ENCODE peak calls at places on chromosomes 5 and 9, in nine cellular contexts. G, H, S, B, Z, Y, U, Q and M are unnamed samples.

GRCh38 chr9:76701441-76702031 is 62.7 kb upstream of the PCA3 start:
- DNase-seq in G (no peak), H (no peak), S (no peak), B (no peak), Z (no peak), Y (no peak), U (no peak), Q (peak), M (no peak)

GRCh38 chr5:95958308-95959014 is 3.2 kb downstream of the ELL2 start:
- DNase-seq in G (no peak), H (peak), S (peak), B (no peak), Z (no peak), Y (no peak), U (no peak), Q (no peak), M (peak)

GRCh38 chr9:123339666-123340414 is 16.2 kb upstream of the CRB2 start:
- DNase-seq in G (no peak), H (peak), S (no peak), B (peak), Z (no peak), Y (peak), U (peak), Q (no peak), M (no peak)

GRCh38 chr9:107294756-107295155 is 11.7 kb downstream of the RAD23B start:
- DNase-seq in G (no peak), H (no peak), S (no peak), B (no peak), Z (no peak), Y (no peak), U (no peak), Q (no peak), M (no peak)

GRCh38 chr9:123318192-123318591 is 37.8 kb upstream of the CRB2 start:
- DNase-seq in G (no peak), H (no peak), S (no peak), B (no peak), Z (no peak), Y (no peak), U (no peak), Q (no peak), M (no peak)

GRCh38 chr9:14119694-14120514 is 194.0 kb downstream of the NFIB start:
- DNase-seq in G (no peak), H (peak), S (no peak), B (no peak), Z (no peak), Y (no peak), U (no peak), Q (no peak), M (no peak)

GRCh38 chr5:179648410-179648809 is 24.9 kb upstream of the HNRNPH1 start:
- DNase-seq in G (no peak), H (no peak), S (no peak), B (no peak), Z (no peak), Y (no peak), U (no peak), Q (no peak), M (peak)

GRCh38 chr5:68303038-68303738 is 87.6 kb downstream of the PIK3R1 start:
- DNase-seq in G (no peak), H (no peak), S (no peak), B (no peak), Z (no peak), Y (no peak), U (no peak), Q (no peak), M (no peak)

GRCh38 chr5:35198096-35198495 is 32.2 kb downstream of the PRLR start:
- DNase-seq in G (no peak), H (peak), S (no peak), B (no peak), Z (no peak), Y (peak), U (no peak), Q (no peak), M (peak)

GRCh38 chr5:136731241-136731885 is 366.0 kb upstream of the TRPC7 start:
- DNase-seq in G (no peak), H (peak), S (no peak), B (no peak), Z (no peak), Y (no peak), U (no peak), Q (no peak), M (peak)

GRCh38 chr9:134034215-134035040 is 9.1 kb downstream of the BRD3OS start:
- DNase-seq in G (no peak), H (no peak), S (no peak), B (no peak), Z (no peak), Y (no peak), U (no peak), Q (no peak), M (no peak)

GRCh38 chr9:134035041-134036039 is 10.1 kb downstream of the BRD3OS start:
- DNase-seq in G (no peak), H (no peak), S (no peak), B (no peak), Z (no peak), Y (no peak), U (no peak), Q (no peak), M (no peak)

GRCh38 chr9:134032456-134033222 is 7.4 kb downstream of the BRD3OS start:
- DNase-seq in G (no peak), H (no peak), S (no peak), B (no peak), Z (no peak), Y (no peak), U (no peak), Q (no peak), M (no peak)

GRCh38 chr9:134031783-134032182 is 6.5 kb downstream of the BRD3OS start:
- DNase-seq in G (no peak), H (no peak), S (no peak), B (no peak), Z (no peak), Y (no peak), U (no peak), Q (no peak), M (no peak)

GRCh38 chr9:134033516-134034214 is 8.4 kb downstream of the BRD3OS start:
- DNase-seq in G (no peak), H (no peak), S (no peak), B (no peak), Z (no peak), Y (no peak), U (no peak), Q (no peak), M (no peak)
- H3K4me3 ChIP-seq in G (no peak), H (no peak), S (no peak), B (no peak), Z (no peak), Y (no peak), U (no peak), Q (no peak), M (no peak)

DNA sequence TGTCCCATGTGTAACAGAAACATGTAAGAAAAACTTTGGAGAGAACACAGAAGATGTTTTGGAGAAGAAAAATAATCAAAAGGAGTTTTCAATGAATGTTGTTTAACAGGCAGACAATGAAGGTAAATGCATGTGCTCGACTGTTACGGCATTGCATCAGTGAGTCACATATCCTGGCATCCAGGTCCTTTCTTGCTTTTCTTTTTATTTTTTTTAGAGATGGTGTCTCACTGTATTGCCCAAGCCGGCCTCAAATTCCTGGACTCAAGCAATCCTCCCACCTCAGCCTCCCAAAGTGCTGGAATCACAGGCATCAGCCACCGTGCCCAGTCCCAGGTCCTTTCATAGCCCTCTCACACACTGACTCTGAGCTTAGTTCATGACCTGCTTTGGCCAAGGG is 181.8 kb downstream of the DTWD2 start:
- DNase-seq in G (no peak), H (no peak), S (no peak), B (no peak), Z (no peak), Y (no peak), U (no peak), Q (no peak), M (no peak)
- H3K27ac ChIP-seq in G (no peak), H (no peak), S (no peak), B (no peak), Z (no peak), Y (no peak), U (no peak), Q (no peak), M (no peak)

DNA sequence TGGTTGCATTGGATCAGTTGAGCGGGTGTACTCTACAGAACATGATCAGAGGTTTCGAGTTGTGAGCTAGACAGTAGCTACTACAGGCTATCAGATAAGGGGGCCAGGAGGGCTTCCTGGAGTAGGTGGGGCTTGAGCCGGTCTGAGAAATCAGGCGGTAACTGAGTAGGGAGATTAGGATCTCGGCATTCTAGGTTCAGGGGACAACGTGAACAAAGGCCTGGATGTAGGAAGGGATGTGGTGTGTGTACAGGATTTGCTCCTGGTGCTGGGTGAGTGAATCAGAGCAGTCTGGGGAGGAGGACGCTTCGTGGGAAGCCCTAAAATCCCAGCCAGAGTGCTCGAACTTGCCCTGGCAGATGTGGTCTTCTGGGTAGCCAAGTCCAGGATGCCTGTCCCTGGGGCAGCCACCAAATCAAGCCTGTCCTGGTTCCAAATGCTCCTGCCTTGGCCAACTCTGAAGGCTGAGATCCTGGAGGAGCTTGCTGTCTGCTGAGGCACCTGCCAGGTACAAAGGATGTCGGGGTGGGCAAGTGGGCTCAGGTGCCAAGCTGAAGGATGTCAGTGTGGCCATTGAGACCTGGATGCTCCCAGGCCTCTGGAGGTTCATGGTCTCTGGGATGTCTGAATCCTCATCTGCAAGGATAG is 33.4 kb downstream of the STC2 start:
- DNase-seq in G (no peak), H (no peak), S (no peak), B (no peak), Z (no peak), Y (no peak), U (no peak), Q (peak), M (no peak)
- TF ChIP-seq CTCF in G (no peak), H (no peak), S (no peak), B (no peak), Z (no peak), Y (no peak), U (no peak), Q (no peak), M (no peak)

GRCh38 chr9:36276840-36277239 is 18.6 kb upstream of the GNE start:
- DNase-seq in G (peak), H (no peak), S (peak), B (no peak), Z (no peak), Y (no peak), U (no peak), Q (peak), M (no peak)
- H3K4me3 ChIP-seq in G (peak), H (no peak), S (no peak), B (no peak), Z (no peak), Y (no peak), U (no peak), Q (no peak), M (peak)

DNA sequence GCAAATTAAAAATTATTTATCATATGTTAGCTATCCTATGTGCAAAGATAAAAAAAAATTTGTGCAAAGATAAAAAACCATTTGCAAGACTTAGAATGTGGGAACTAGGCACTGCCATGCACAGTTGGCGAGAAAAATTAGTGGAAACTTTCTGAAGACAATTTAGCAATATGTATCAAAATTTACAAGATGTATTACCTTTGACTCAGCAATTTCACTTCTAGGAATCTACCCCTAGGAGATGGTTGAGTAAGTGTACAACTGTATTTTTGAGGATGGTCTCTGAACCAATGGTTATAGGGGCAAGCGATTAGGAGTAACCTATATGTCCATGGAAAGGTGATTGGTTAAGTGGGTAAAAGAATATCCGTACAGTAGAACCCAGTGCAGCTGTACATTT is 88.9 kb downstream of the FGF1 start:
- DNase-seq in G (no peak), H (no peak), S (no peak), B (no peak), Z (no peak), Y (no peak), U (no peak), Q (no peak), M (no peak)
- H3K27ac ChIP-seq in G (no peak), H (peak), S (no peak), B (no peak), Z (no peak), Y (no peak), U (no peak), Q (no peak), M (no peak)

DNA sequence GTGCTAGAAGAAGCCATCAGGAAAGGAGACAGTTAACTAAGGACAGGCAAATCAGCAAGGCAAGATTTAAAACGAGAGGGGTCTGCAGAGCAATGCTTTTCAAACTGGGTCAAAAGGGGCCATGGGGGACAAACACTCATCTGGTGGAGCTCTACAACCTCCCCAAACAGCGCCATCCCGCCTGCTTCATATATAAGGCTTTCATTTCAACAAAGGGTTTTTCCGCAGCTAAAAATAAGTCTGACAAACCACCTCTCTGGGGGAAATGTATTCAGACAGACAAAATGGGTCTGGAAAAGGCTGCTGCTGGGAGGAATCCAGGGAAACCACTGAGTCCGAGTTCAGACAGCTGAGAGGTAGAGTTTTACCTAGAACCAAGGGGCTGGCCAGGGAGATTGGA is 8.3 kb upstream of the SEPTIN8 start:
- DNase-seq in G (no peak), H (no peak), S (no peak), B (no peak), Z (no peak), Y (no peak), U (no peak), Q (no peak), M (no peak)
- TF ChIP-seq CTCF in G (no peak), H (no peak), S (no peak), B (no peak), Z (no peak), Y (no peak), U (no peak), Q (no peak), M (no peak)

DNA sequence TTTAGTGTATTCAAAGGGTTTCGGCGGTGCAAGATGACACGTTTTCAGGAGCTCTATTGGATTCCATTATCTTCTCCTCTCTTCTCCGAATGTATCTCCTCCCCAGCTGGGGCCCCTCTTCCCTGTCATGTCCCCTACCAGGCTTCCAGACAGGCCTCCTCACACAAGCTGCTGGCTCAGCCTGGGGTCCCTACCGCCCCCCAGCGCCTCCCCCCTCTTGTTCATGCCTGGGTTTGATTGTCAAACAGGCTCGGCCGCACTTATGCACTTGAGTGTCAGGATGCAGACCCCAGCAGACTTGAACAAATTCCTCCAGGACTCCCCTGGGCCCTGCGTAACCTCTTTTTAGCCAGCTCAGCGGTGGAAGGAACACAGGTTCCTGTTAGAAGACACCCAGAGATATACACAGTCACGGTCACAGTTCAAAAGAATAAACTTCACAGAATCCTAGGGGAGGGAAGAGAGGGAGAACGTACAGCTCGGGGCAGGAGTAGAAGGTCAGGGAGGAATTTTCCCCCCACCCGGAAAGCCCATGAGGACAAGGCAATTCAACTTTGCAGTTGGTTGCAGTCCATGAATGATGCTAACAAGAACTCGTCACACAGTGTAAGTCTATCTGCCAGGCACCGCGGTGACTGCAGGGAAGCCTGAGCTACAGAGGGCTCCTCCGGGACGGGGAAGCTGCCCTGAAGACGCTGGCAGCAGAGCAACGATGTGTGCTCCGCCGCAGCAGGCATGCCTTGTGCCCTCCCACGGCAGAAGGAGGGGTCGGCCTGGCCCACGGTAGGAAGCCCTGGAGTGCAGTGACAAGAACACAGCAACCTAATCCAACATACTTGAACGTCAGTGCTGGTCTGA is 560.0 kb downstream of the BNC2 start:
- DNase-seq in G (no peak), H (no peak), S (no peak), B (no peak), Z (no peak), Y (no peak), U (no peak), Q (peak), M (no peak)
- H3K4me3 ChIP-seq in G (no peak), H (no peak), S (no peak), B (no peak), Z (no peak), Y (no peak), U (no peak), Q (no peak), M (no peak)

GRCh38 chr5:164319161-164319560 is 813.7 kb downstream of the MAT2B start:
- DNase-seq in G (no peak), H (no peak), S (no peak), B (no peak), Z (no peak), Y (no peak), U (no peak), Q (no peak), M (no peak)
- H3K27ac ChIP-seq in G (no peak), H (no peak), S (no peak), B (no peak), Z (no peak), Y (no peak), U (no peak), Q (no peak), M (no peak)

DNA sequence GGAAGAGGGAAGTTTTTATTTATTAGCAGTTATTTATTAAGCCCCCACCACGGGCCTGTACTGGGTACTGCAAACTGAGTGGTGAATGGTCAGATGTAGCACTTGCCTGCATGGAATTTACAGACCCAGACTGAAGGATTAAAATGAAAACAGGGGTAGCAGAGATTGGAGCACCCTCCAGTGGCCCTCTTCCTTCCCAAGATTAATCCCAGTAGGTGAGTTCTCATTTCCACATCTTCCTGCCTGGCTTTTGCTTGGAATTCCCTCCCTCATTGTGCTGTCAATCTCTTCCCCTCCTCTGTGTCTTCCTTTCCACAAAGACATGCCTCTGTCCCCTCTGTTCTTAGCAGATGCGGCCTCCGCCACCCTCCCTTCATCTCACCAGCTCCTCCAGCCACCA is 39.2 kb downstream of the MVB12B start:
- DNase-seq in G (no peak), H (no peak), S (peak), B (no peak), Z (no peak), Y (no peak), U (no peak), Q (no peak), M (no peak)
- TF ChIP-seq CTCF in G (no peak), H (peak), S (peak), B (no peak), Z (no peak), Y (no peak), U (no peak), Q (peak), M (no peak)

DNA sequence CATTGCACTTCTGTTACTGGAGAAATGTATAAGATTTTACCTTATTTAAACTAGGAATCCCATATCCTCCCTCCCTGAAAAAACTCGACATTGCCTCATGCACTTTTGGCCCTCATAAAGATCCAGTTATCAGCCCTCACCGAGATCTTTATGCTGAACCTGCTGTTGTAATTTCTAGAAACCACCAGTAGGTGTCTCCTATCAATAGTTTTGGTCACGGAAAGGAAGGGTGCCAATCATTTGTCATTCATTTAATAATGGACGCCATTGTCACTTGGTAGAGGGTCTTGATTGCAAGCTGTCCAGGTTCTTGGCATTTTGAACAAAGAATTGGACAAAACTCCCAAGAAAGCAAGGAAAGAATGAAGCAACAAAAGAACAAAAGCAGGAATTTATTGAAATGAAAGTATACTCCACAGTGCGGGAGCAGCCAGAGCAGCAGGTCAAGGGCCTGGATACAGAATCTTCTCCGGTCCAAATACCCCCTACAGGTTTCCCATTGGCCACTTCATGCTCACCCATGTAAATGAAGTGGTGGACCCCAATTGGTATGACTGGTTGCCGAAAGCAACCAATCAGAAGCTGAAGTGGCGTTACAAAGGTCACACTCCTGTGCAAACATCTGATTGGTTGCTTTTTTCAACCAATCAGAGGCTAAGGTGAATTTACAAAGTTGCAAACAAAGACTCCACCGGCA is 524.3 kb downstream of the PSAT1 start:
- DNase-seq in G (no peak), H (peak), S (peak), B (peak), Z (no peak), Y (no peak), U (peak), Q (peak), M (no peak)
- H3K4me3 ChIP-seq in G (no peak), H (no peak), S (no peak), B (no peak), Z (no peak), Y (no peak), U (peak), Q (no peak), M (no peak)